ENCODE peak calls at places on chromosomes 6 and 20, in seven cellular contexts. D is pancreas, A is heart left ventricle, Q is astrocyte, C is neuronal stem cell, T is GM23338, X is right cardiac atrium. B is an unnamed sample.

GRCh38 chr6:27297857-27298730 is 14.0 kb downstream of the POM121L2 start:
- DNase-seq in D (no peak), A (no peak), Q (peak; percentile 22), C (no peak), T (peak; percentile 85), X (no peak), B (no peak)

GRCh38 chr6:34934516-34934915 is 45.5 kb downstream of the ANKS1A start:
- DNase-seq in D (peak; percentile 75), A (peak; percentile 85), Q (peak; percentile 86), C (no peak), T (no peak), X (peak; percentile 94), B (peak; percentile 94)

GRCh38 chr20:4949833-4950178 is 51.5 kb downstream of the SLC23A2 start:
- DNase-seq in D (no peak), A (no peak), Q (peak; percentile 58), C (no peak), T (peak; percentile 62), X (no peak), B (no peak)

GRCh38 chr6:137983269-137983668 is 116.2 kb downstream of the TNFAIP3 start:
- DNase-seq in D (no peak), A (no peak), Q (no peak), C (no peak), T (no peak), X (no peak), B (no peak)

GRCh38 chr6:151372164-151372563 is 19.2 kb downstream of the ZBTB2 start:
- DNase-seq in D (no peak), A (no peak), Q (no peak), C (no peak), T (no peak), X (no peak), B (no peak)

GRCh38 chr6:21317634-21318033 is 275.9 kb upstream of the SOX4 start:
- DNase-seq in D (no peak), A (no peak), Q (no peak), C (no peak), T (no peak), X (no peak), B (no peak)

GRCh38 chr6:79117752-79118151 is 39.7 kb upstream of the PHIP start:
- DNase-seq in D (no peak), A (no peak), Q (no peak), C (no peak), T (no peak), X (no peak), B (no peak)

GRCh38 chr6:73452107-73452461 is at the start of gene CGAS:
- DNase-seq in D (peak; percentile 49), A (peak; percentile 85), Q (peak; percentile 20), C (no peak), T (peak; percentile 81), X (peak; percentile 93), B (peak; percentile 74)

GRCh38 chr20:40192083-40192482 is 497.0 kb downstream of the MAFB start:
- DNase-seq in D (no peak), A (no peak), Q (no peak), C (no peak), T (no peak), X (no peak), B (no peak)

GRCh38 chr6:133132583-133132982 is 108.6 kb upstream of the EYA4 start:
- DNase-seq in D (no peak), A (no peak), Q (no peak), C (no peak), T (peak; percentile 45), X (no peak), B (no peak)

GRCh38 chr6:16121339-16121738 is 7.5 kb upstream of the MYLIP start:
- DNase-seq in D (no peak), A (no peak), Q (no peak), C (no peak), T (no peak), X (no peak), B (no peak)

GRCh38 chr6:20916081-20916480 is 381.8 kb downstream of the CDKAL1 start:
- DNase-seq in D (no peak), A (no peak), Q (peak; percentile 31), C (no peak), T (no peak), X (no peak), B (no peak)

GRCh38 chr6:166277892-166278578 is 30.2 kb downstream of the PRR18 start:
- DNase-seq in D (no peak), A (no peak), Q (no peak), C (no peak), T (no peak), X (no peak), B (no peak)

GRCh38 chr20:32823078-32823477 is 3.3 kb downstream of the MAPRE1 start:
- DNase-seq in D (no peak), A (no peak), Q (peak; percentile 75), C (no peak), T (no peak), X (no peak), B (no peak)

GRCh38 chr20:49259799-49260198 is 18.1 kb downstream of the ZNFX1 start:
- DNase-seq in D (no peak), A (no peak), Q (no peak), C (no peak), T (no peak), X (no peak), B (no peak)

GRCh38 chr6:4950849-4951533 is 52.8 kb downstream of the RPP40 start:
- DNase-seq in D (no peak), A (no peak), Q (no peak), C (no peak), T (no peak), X (no peak), B (no peak)

GRCh38 chr20:37305079-37305478 is 15.6 kb downstream of the MANBAL start:
- DNase-seq in D (no peak), A (no peak), Q (no peak), C (no peak), T (no peak), X (no peak), B (no peak)

GRCh38 chr20:62819494-62820174 is 2.8 kb downstream of the COL9A3 start:
- DNase-seq in D (no peak), A (no peak), Q (no peak), C (no peak), T (no peak), X (no peak), B (no peak)

GRCh38 chr6:12304487-12304886 is 14.3 kb downstream of the EDN1 start:
- DNase-seq in D (no peak), A (no peak), Q (no peak), C (no peak), T (no peak), X (no peak), B (no peak)

GRCh38 chr20:25139061-25139705 is 56.3 kb upstream of the ENTPD6 start:
- DNase-seq in D (peak; percentile 26), A (no peak), Q (no peak), C (no peak), T (peak; percentile 52), X (no peak), B (no peak)

GRCh38 chr6:82057846-82058554 is 189.5 kb downstream of the IBTK start:
- DNase-seq in D (no peak), A (no peak), Q (peak; percentile 48), C (no peak), T (no peak), X (no peak), B (no peak)

GRCh38 chr20:57291003-57291402 is 24.6 kb upstream of the BMP7 start:
- DNase-seq in D (no peak), A (no peak), Q (no peak), C (no peak), T (peak; percentile 75), X (no peak), B (no peak)

GRCh38 chr6:169839493-169839892 is 88.1 kb downstream of the ERMARD start:
- DNase-seq in D (no peak), A (no peak), Q (no peak), C (no peak), T (no peak), X (no peak), B (peak; percentile 15)

GRCh38 chr6:30169658-30170614 is 6.6 kb downstream of the TRIM15 start:
- DNase-seq in D (no peak), A (no peak), Q (peak; percentile 27), C (peak; percentile 38), T (peak; percentile 83), X (no peak), B (no peak)

GRCh38 chr20:25750220-25750764 is 53.6 kb upstream of the ZNF337 start:
- DNase-seq in D (no peak), A (no peak), Q (no peak), C (no peak), T (no peak), X (peak; percentile 32), B (no peak)

GRCh38 chr20:43959920-43960227 is 45.2 kb downstream of the TOX2 start:
- DNase-seq in D (no peak), A (no peak), Q (no peak), C (no peak), T (no peak), X (no peak), B (no peak)
- H3K4me1 ChIP-seq in D (peaks cover 13% of the 10 kb centered on the region), A (peaks cover 64% of the 10 kb centered on the region), Q (peaks cover 20% of the 10 kb centered on the region), C (peaks cover under 1% of the 10 kb centered on the region), T (peaks cover 18% of the 10 kb centered on the region), X (peaks cover 9% of the 10 kb centered on the region), B (peaks cover 36% of the 10 kb centered on the region)

GRCh38 chr6:93416575-93417420 is 2.6 kb downstream of the EPHA7 start:
- DNase-seq in D (no peak), A (peak; percentile 25), Q (peak; percentile 6), C (peak; percentile 58), T (peak; percentile 79), X (peak; percentile 71), B (no peak)
- H3K4me3 ChIP-seq in D (no peak overlapping the region), A (peak overlapping the region; percentile 31), Q (peak overlapping the region; percentile 78), C (peak overlapping the region; percentile 92), T (peak overlapping the region; percentile 62), X (peak overlapping the region; percentile 88), B (peak overlapping the region; percentile 58)

GRCh38 chr20:36155991-36156390 is 1.5 kb downstream of the EPB41L1 start:
- DNase-seq in D (no peak), A (no peak), Q (no peak), C (no peak), T (no peak), X (no peak), B (no peak)

GRCh38 chr20:36159833-36160232 is 5.3 kb downstream of the EPB41L1 start:
- DNase-seq in D (no peak), A (no peak), Q (no peak), C (no peak), T (no peak), X (no peak), B (no peak)

GRCh38 chr20:36155629-36155971 is 1.1 kb downstream of the EPB41L1 start:
- DNase-seq in D (no peak), A (no peak), Q (no peak), C (no peak), T (no peak), X (no peak), B (no peak)

GRCh38 chr20:36157610-36158009 is 3.1 kb downstream of the EPB41L1 start:
- DNase-seq in D (no peak), A (no peak), Q (no peak), C (no peak), T (no peak), X (no peak), B (no peak)

GRCh38 chr20:36158160-36158741 is 3.7 kb downstream of the EPB41L1 start:
- DNase-seq in D (no peak), A (no peak), Q (no peak), C (no peak), T (no peak), X (no peak), B (no peak)
- H3K4me1 ChIP-seq in D (peaks cover 5% of the 10 kb centered on the region), A (peaks cover 3% of the 10 kb centered on the region), Q (peaks cover 6% of the 10 kb centered on the region), C (peaks cover 13% of the 10 kb centered on the region), T (peaks cover 15% of the 10 kb centered on the region), X (peaks cover 4% of the 10 kb centered on the region), B (peaks cover 40% of the 10 kb centered on the region)

DNA sequence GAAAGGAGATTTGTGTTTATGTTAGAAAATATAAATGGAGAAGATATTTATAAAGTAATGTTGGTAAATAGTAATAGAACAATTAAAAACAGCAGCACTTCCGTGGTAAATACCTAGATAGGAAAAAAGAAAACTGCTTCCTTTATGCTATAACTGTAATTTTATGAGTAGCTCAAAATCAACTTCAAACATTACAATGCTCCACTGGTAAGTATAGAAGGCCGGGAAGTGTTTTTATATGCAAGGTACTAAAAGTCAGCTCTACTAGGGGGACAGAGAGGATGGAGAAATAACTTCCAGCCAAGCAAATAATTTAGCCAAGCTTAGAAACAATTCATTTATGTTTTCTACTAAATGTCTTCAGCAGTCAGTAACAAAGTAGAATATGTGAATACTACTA is 56.7 kb downstream of the ARHGAP18 start:
- DNase-seq in D (no peak), A (no peak), Q (no peak), C (no peak), T (no peak), X (no peak), B (no peak)
- H3K4me3 ChIP-seq in D (no peak overlapping the region), A (no peak overlapping the region), Q (no peak overlapping the region), C (no peak overlapping the region), T (no peak overlapping the region), X (no peak overlapping the region), B (no peak overlapping the region)

B was measured in stomach.